ENCODE peak calls at places on chromosomes 13 and 19, in seven cellular contexts. T is psoas muscle, R is kidney epithelial cell, Y is mucosa of descending colon, M is cardiac fibroblast, X is astrocyte, D is heart left ventricle. Q is an unnamed sample.
A peak's percentile ranks its signal among the peaks of the same experiment; 100 is the strongest.

GRCh38 chr19:46990998-46991676 is 28.5 kb upstream of the NPAS1 start:
- DNase-seq in X (peak; percentile 52), R (no peak), T (peak; percentile 89), D (peak; percentile 87), M (peak; percentile 94), Y (peak; percentile 85), Q (no peak)

GRCh38 chr13:59103004-59103768 is 1060.5 kb downstream of the DIAPH3 start:
- DNase-seq in T (no peak), M (peak; percentile 69), R (no peak), X (peak; percentile 83), D (no peak), Y (no peak), Q (no peak)

GRCh38 chr19:42175952-42176648 is 41.4 kb downstream of the DEDD2 start:
- DNase-seq in Y (no peak), X (peak; percentile 20), R (no peak), M (peak; percentile 19), T (no peak), D (no peak), Q (no peak)

GRCh38 chr13:110756268-110756667 is 42.8 kb downstream of the ING1 start:
- DNase-seq in R (no peak), Y (no peak), M (peak; percentile 92), T (no peak), D (no peak), X (peak; percentile 72), Q (peak; percentile 24)

GRCh38 chr13:114089751-114090400 is 42.5 kb downstream of the RASA3 start:
- DNase-seq in D (peak; percentile 19), R (no peak), T (peak; percentile 32), Y (peak; percentile 45), M (no peak), X (no peak), Q (no peak)

GRCh38 chr13:25168800-25169199 is 3.3 kb downstream of the AMER2 start:
- DNase-seq in Y (no peak), T (no peak), R (no peak), M (no peak), D (no peak), X (no peak), Q (no peak)

GRCh38 chr13:41364043-41364442 is 53.0 kb downstream of the NAA16 start:
- DNase-seq in Y (no peak), D (no peak), X (no peak), R (no peak), M (no peak), T (no peak), Q (no peak)

GRCh38 chr13:31686660-31687430 is 52.5 kb upstream of the RXFP2 start:
- DNase-seq in R (no peak), Y (no peak), T (no peak), M (peak; percentile 26), D (no peak), X (no peak), Q (no peak)

GRCh38 chr13:49042476-49042875 is 66.8 kb downstream of the FNDC3A start:
- DNase-seq in T (no peak), Y (no peak), M (no peak), D (no peak), X (peak; percentile 79), R (no peak), Q (no peak)

GRCh38 chr19:18637644-18638630 is 1.1 kb downstream of the KLHL26 start:
- DNase-seq in M (no peak), R (no peak), Y (peak; percentile 67), T (no peak), X (no peak), D (no peak), Q (no peak)

GRCh38 chr13:111661776-111662175 is 341.3 kb downstream of the TEX29 start:
- DNase-seq in X (no peak), T (no peak), Y (no peak), R (no peak), M (no peak), D (no peak), Q (no peak)

GRCh38 chr13:25908390-25908789 is 143.4 kb downstream of the SHISA2 start:
- DNase-seq in R (peak; percentile 57), D (no peak), M (no peak), Y (no peak), T (no peak), X (no peak), Q (no peak)

GRCh38 chr13:106230450-106230849 is 305.0 kb downstream of the EFNB2 start:
- DNase-seq in T (no peak), M (peak; percentile 10), D (no peak), R (no peak), X (peak; percentile 59), Y (no peak), Q (peak; percentile 19)

GRCh38 chr19:17128403-17128802 is 52.8 kb downstream of the MYO9B start:
- DNase-seq in X (no peak), M (no peak), R (no peak), D (no peak), Y (no peak), T (no peak), Q (no peak)

GRCh38 chr13:92126399-92126798 is 728.0 kb downstream of the GPC5 start:
- DNase-seq in R (no peak), T (no peak), Y (no peak), D (no peak), X (no peak), M (no peak), Q (no peak)

GRCh38 chr19:55161571-55162322 is 4.2 kb upstream of the TNNI3 start:
- DNase-seq in M (no peak), X (no peak), R (no peak), T (peak; percentile 50), D (no peak), Y (no peak), Q (no peak)
- TF ChIP-seq CTCF in M (no peak), X (no peak), R (no peak), T (no peak), D (no peak), Y (no peak), Q (no peak)

GRCh38 chr19:23822735-23823134 is 64.0 kb upstream of the ZNF681 start:
- DNase-seq in R (no peak), D (no peak), T (no peak), M (no peak), X (no peak), Y (no peak), Q (no peak)

DNA sequence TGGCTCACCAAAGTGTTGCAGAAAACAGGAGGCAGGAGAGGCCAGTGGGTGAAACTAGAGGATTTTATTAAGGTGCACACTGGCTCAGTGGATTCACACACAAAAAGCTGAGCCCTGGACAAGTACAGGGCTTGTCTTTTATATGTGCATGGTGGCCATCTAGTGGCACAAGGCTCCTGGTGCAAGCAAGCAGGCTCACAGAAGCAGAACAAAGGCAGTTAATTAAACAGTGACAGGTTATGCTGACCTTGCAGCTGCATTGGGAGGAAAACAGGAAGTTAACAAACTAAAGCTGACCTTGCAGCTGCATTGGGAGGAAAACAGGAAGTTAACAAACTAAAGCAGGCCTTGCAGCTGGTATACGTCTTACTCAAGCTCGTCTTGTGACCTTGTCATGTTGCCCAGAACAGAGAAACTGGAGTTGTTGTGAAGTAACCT is 65.3 kb upstream of the ZNF681 start:
- DNase-seq in M (no peak), R (no peak), T (no peak), X (no peak), D (no peak), Y (peak; percentile 48), Q (no peak)
- H3K4me3 ChIP-seq in M (no peak overlapping the region), R (no peak overlapping the region), T (no peak overlapping the region), X (no peak overlapping the region), D (no peak overlapping the region), Y (no peak overlapping the region), Q (no peak overlapping the region)

GRCh38 chr19:33720155-33720493 is 76.5 kb upstream of the KCTD15 start:
- DNase-seq in D (no peak), X (no peak), Y (no peak), M (no peak), R (no peak), T (no peak), Q (no peak)

GRCh38 chr19:33722456-33723239 is 74.0 kb upstream of the KCTD15 start:
- DNase-seq in M (no peak), X (no peak), R (no peak), Y (no peak), T (no peak), D (no peak), Q (no peak)

GRCh38 chr19:33719366-33720154 is 77.1 kb upstream of the KCTD15 start:
- DNase-seq in M (no peak), X (no peak), R (no peak), T (no peak), Y (no peak), D (no peak), Q (no peak)

GRCh38 chr19:33721735-33722297 is 74.9 kb upstream of the KCTD15 start:
- DNase-seq in Y (no peak), T (no peak), M (no peak), X (no peak), R (no peak), D (no peak), Q (no peak)

DNA sequence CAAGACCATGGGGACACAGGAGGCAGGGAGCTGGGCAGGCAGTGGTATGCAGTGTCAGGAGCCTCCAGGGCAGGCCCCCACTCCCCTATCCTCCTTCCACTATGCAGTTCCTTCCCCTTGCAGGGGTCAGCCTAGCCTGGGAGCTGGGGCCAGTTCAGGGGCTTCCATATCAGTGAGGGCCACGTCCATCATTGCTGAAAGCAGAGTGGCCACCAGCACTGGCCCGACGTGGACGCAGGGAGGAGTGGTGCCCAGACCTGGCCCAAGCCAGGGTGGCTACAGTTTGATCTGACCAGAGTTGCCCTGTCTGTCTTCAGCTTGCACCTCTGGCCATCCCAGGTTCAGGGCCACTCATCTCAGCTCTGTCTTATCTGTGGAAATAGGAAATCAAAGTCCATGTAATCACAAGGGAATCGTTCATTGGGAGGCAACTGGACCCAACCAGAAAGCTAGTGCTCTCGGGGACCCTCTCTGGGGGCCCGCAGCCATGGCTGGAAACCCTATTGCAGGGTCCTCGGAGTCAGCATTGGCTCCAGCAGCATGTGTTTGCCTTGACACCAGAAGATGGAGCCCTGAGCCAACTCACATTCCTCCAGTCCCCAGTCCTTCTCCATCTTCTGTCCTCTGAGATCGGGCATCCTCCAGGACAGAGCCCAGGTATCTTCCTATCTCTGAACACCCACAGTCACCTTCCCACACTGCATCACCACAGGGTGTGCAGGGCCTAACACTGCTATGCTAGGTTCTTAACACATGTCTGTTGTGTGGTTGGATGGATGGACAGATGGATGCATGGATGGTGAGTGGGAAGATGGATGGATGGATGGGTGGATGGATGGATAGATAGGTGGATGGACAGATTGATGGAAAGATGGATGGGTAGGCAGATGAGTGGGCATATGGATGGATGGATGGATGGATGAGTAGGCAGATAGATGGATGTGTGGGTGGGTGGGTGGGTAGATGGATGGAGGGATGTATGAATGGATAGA is 75.7 kb upstream of the KCTD15 start:
- DNase-seq in R (no peak), X (no peak), T (no peak), Y (no peak), D (no peak), M (no peak), Q (no peak)
- TF ChIP-seq CTCF in R (no peak), X (no peak), T (no peak), Y (no peak), D (no peak), M (no peak), Q (no peak)

GRCh38 chr13:99278199-99278598 is 20.0 kb upstream of the GPR18 start:
- DNase-seq in D (no peak), T (no peak), M (no peak), Y (no peak), R (no peak), X (no peak), Q (no peak)

GRCh38 chr13:99282264-99283231 is 24.4 kb upstream of the GPR18 start:
- DNase-seq in D (no peak), M (no peak), X (no peak), Y (no peak), R (no peak), T (no peak), Q (no peak)

GRCh38 chr13:99280166-99280565 is 22.0 kb upstream of the GPR18 start:
- DNase-seq in Y (no peak), X (peak; percentile 46), D (no peak), R (no peak), T (no peak), M (peak; percentile 8), Q (peak; percentile 49)

GRCh38 chr13:99278843-99279242 is 20.7 kb upstream of the GPR18 start:
- DNase-seq in X (no peak), R (no peak), D (no peak), T (no peak), M (no peak), Y (no peak), Q (no peak)

GRCh38 chr13:99281811-99282263 is 23.7 kb upstream of the GPR18 start:
- DNase-seq in T (peak; percentile 85), Y (peak; percentile 55), M (no peak), R (no peak), D (peak; percentile 76), X (no peak), Q (no peak)
- H3K4me3 ChIP-seq in T (no peak overlapping the region), Y (no peak overlapping the region), M (no peak overlapping the region), R (no peak overlapping the region), D (no peak overlapping the region), X (no peak overlapping the region), Q (no peak overlapping the region)